ENCODE peak calls at places on chromosomes 1 and 21, in six cellular contexts. One of them, this sample, is unnamed.

GRCh38 chr1:234214129-234214910 is 158.9 kb upstream of the COA6 start:
- DNase-seq in ovary: no peak
- DNase-seq in RWPE1: peak
- DNase-seq in heart right ventricle: no peak
- DNase-seq in fibroblast of lung: peak
- DNase-seq in dorsolateral prefrontal cortex: peak
- DNase-seq in this sample: peak

GRCh38 chr1:50735443-50735842 is 224.6 kb downstream of the FAF1 start:
- DNase-seq in ovary: no peak
- DNase-seq in RWPE1: peak
- DNase-seq in heart right ventricle: no peak
- DNase-seq in fibroblast of lung: peak
- DNase-seq in dorsolateral prefrontal cortex: no peak
- DNase-seq in this sample: no peak

GRCh38 chr1:2925291-2925690 is 96.0 kb upstream of the ACTRT2 start:
- DNase-seq in ovary: no peak
- DNase-seq in RWPE1: no peak
- DNase-seq in heart right ventricle: no peak
- DNase-seq in fibroblast of lung: no peak
- DNase-seq in dorsolateral prefrontal cortex: no peak
- DNase-seq in this sample: no peak

GRCh38 chr21:16308269-16308668 is 578.5 kb downstream of the USP25 start:
- DNase-seq in ovary: no peak
- DNase-seq in RWPE1: no peak
- DNase-seq in heart right ventricle: no peak
- DNase-seq in fibroblast of lung: peak
- DNase-seq in dorsolateral prefrontal cortex: no peak
- DNase-seq in this sample: no peak

GRCh38 chr1:86914998-86915736 is 732 bp downstream of the HS2ST1 start:
- DNase-seq in ovary: peak
- DNase-seq in RWPE1: peak
- DNase-seq in heart right ventricle: peak
- DNase-seq in fibroblast of lung: peak
- DNase-seq in dorsolateral prefrontal cortex: peak
- DNase-seq in this sample: peak

GRCh38 chr1:41743361-41743760 is 175.4 kb downstream of the HIVEP3 start:
- DNase-seq in ovary: no peak
- DNase-seq in RWPE1: no peak
- DNase-seq in heart right ventricle: no peak
- DNase-seq in fibroblast of lung: peak
- DNase-seq in dorsolateral prefrontal cortex: no peak
- DNase-seq in this sample: no peak

GRCh38 chr1:17045623-17046022 is 8.2 kb downstream of the SDHB start:
- DNase-seq in ovary: no peak
- DNase-seq in RWPE1: no peak
- DNase-seq in heart right ventricle: no peak
- DNase-seq in fibroblast of lung: no peak
- DNase-seq in dorsolateral prefrontal cortex: no peak
- DNase-seq in this sample: no peak

GRCh38 chr21:39867198-39867650 is at the start of gene PCP4:
- DNase-seq in ovary: peak
- DNase-seq in RWPE1: peak
- DNase-seq in heart right ventricle: peak
- DNase-seq in fibroblast of lung: peak
- DNase-seq in dorsolateral prefrontal cortex: peak
- DNase-seq in this sample: peak

GRCh38 chr1:30680429-30680828 is 43.0 kb downstream of the MATN1 start:
- DNase-seq in ovary: peak
- DNase-seq in RWPE1: no peak
- DNase-seq in heart right ventricle: no peak
- DNase-seq in fibroblast of lung: no peak
- DNase-seq in dorsolateral prefrontal cortex: peak
- DNase-seq in this sample: no peak

GRCh38 chr21:31780944-31781343 is 49.0 kb upstream of the SCAF4 start:
- DNase-seq in ovary: no peak
- DNase-seq in RWPE1: peak
- DNase-seq in heart right ventricle: no peak
- DNase-seq in fibroblast of lung: no peak
- DNase-seq in dorsolateral prefrontal cortex: no peak
- DNase-seq in this sample: no peak

GRCh38 chr1:182917386-182917785 is 35.6 kb downstream of the SHCBP1L start:
- DNase-seq in ovary: no peak
- DNase-seq in RWPE1: no peak
- DNase-seq in heart right ventricle: no peak
- DNase-seq in fibroblast of lung: peak
- DNase-seq in dorsolateral prefrontal cortex: no peak
- DNase-seq in this sample: no peak

GRCh38 chr1:205456868-205457724 is 1.3 kb upstream of the BLACAT1 start:
- DNase-seq in ovary: no peak
- DNase-seq in RWPE1: no peak
- DNase-seq in heart right ventricle: no peak
- DNase-seq in fibroblast of lung: no peak
- DNase-seq in dorsolateral prefrontal cortex: no peak
- DNase-seq in this sample: peak

GRCh38 chr1:41623736-41624135 is 139.3 kb upstream of the EDN2 start:
- DNase-seq in ovary: no peak
- DNase-seq in RWPE1: no peak
- DNase-seq in heart right ventricle: no peak
- DNase-seq in fibroblast of lung: no peak
- DNase-seq in dorsolateral prefrontal cortex: no peak
- DNase-seq in this sample: no peak

GRCh38 chr1:107357381-107357780 is 216.5 kb downstream of the NTNG1 start:
- DNase-seq in ovary: no peak
- DNase-seq in RWPE1: no peak
- DNase-seq in heart right ventricle: no peak
- DNase-seq in fibroblast of lung: peak
- DNase-seq in dorsolateral prefrontal cortex: no peak
- DNase-seq in this sample: no peak

GRCh38 chr1:44305962-44306422 is 49.1 kb downstream of the ERI3 start:
- DNase-seq in ovary: no peak
- DNase-seq in RWPE1: no peak
- DNase-seq in heart right ventricle: no peak
- DNase-seq in fibroblast of lung: no peak
- DNase-seq in dorsolateral prefrontal cortex: no peak
- DNase-seq in this sample: no peak

GRCh38 chr1:84430519-84430918 is 32.2 kb downstream of the DNASE2B start:
- DNase-seq in ovary: no peak
- DNase-seq in RWPE1: no peak
- DNase-seq in heart right ventricle: no peak
- DNase-seq in fibroblast of lung: no peak
- DNase-seq in dorsolateral prefrontal cortex: no peak
- DNase-seq in this sample: no peak

GRCh38 chr1:93904228-93904627 is 5.0 kb downstream of the GCLM start:
- DNase-seq in ovary: no peak
- DNase-seq in RWPE1: no peak
- DNase-seq in heart right ventricle: no peak
- DNase-seq in fibroblast of lung: peak
- DNase-seq in dorsolateral prefrontal cortex: no peak
- DNase-seq in this sample: no peak

GRCh38 chr1:156963621-156964020 is 43.2 kb downstream of the LRRC71 start:
- DNase-seq in ovary: no peak
- DNase-seq in RWPE1: no peak
- DNase-seq in heart right ventricle: no peak
- DNase-seq in fibroblast of lung: no peak
- DNase-seq in dorsolateral prefrontal cortex: no peak
- DNase-seq in this sample: no peak

GRCh38 chr1:229857585-229857984 is 209.5 kb upstream of the GALNT2 start:
- DNase-seq in ovary: no peak
- DNase-seq in RWPE1: no peak
- DNase-seq in heart right ventricle: no peak
- DNase-seq in fibroblast of lung: peak
- DNase-seq in dorsolateral prefrontal cortex: no peak
- DNase-seq in this sample: no peak

GRCh38 chr1:242425232-242425631 is 99.3 kb downstream of the PLD5 start:
- DNase-seq in ovary: no peak
- DNase-seq in RWPE1: no peak
- DNase-seq in heart right ventricle: no peak
- DNase-seq in fibroblast of lung: no peak
- DNase-seq in dorsolateral prefrontal cortex: no peak
- DNase-seq in this sample: no peak

GRCh38 chr1:47390843-47391242 is 25.2 kb upstream of the FOXE3 start:
- DNase-seq in ovary: no peak
- DNase-seq in RWPE1: no peak
- DNase-seq in heart right ventricle: no peak
- DNase-seq in fibroblast of lung: no peak
- DNase-seq in dorsolateral prefrontal cortex: no peak
- DNase-seq in this sample: no peak

GRCh38 chr1:246146811-246147210 is 360.3 kb downstream of the SMYD3 start:
- DNase-seq in ovary: no peak
- DNase-seq in RWPE1: no peak
- DNase-seq in heart right ventricle: no peak
- DNase-seq in fibroblast of lung: no peak
- DNase-seq in dorsolateral prefrontal cortex: no peak
- DNase-seq in this sample: no peak

GRCh38 chr1:50271968-50272578 is 151.2 kb downstream of the DMRTA2 start:
- DNase-seq in ovary: no peak
- DNase-seq in RWPE1: peak
- DNase-seq in heart right ventricle: peak
- DNase-seq in fibroblast of lung: no peak
- DNase-seq in dorsolateral prefrontal cortex: peak
- DNase-seq in this sample: peak

GRCh38 chr1:184866991-184867788 is 107.1 kb downstream of the NIBAN1 start:
- DNase-seq in ovary: no peak
- DNase-seq in RWPE1: peak
- DNase-seq in heart right ventricle: no peak
- DNase-seq in fibroblast of lung: peak
- DNase-seq in dorsolateral prefrontal cortex: no peak
- DNase-seq in this sample: peak

GRCh38 chr1:201116091-201116490 is 3.9 kb upstream of the CACNA1S start:
- DNase-seq in ovary: no peak
- DNase-seq in RWPE1: no peak
- DNase-seq in heart right ventricle: no peak
- DNase-seq in fibroblast of lung: no peak
- DNase-seq in dorsolateral prefrontal cortex: no peak
- DNase-seq in this sample: no peak

GRCh38 chr1:27296773-27297214 is 25.2 kb upstream of the TMEM222 start:
- DNase-seq in ovary: peak
- DNase-seq in RWPE1: peak
- DNase-seq in heart right ventricle: peak
- DNase-seq in fibroblast of lung: peak
- DNase-seq in dorsolateral prefrontal cortex: peak
- DNase-seq in this sample: peak

GRCh38 chr1:198560093-198560638 is 19.7 kb upstream of the ATP6V1G3 start:
- DNase-seq in ovary: no peak
- DNase-seq in RWPE1: no peak
- DNase-seq in heart right ventricle: no peak
- DNase-seq in fibroblast of lung: peak
- DNase-seq in dorsolateral prefrontal cortex: no peak
- DNase-seq in this sample: peak

DNA sequence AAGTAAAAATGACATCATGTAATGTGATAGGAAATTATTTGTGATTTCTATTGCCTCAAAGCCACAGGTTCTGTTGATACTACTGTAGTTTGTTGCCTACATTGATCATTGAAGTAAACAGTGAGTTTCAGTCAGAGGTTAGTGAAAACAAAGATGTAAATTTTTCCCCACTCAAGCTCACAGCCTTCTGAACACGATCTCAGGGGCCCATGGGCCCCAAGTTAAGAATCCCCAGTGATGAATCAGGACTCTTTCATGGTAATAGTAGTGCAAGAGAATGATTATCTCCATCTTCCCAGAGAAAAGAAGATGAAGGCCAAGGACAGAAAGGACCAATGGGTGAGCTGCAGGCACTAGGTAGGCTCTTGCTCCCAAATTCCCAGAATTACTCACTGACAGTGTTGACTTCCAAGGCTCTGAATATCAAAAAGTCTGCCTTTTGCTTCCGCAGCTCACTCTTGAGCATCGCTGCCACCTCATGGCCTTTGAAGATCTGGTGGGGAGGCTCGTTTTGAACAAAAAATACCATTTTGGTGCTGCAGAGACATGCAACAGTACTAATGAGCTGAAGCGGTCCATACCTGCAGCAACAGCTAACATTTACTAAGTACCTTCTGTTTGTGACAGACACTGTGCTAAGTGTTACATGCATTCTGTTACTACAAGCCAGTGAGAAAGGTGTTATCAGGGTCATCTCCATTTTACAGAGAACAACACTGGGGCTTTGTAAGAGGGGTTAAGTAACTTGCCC is 113.3 kb downstream of the KIAA0319L start:
- DNase-seq in ovary: no peak
- DNase-seq in RWPE1: no peak
- DNase-seq in heart right ventricle: no peak
- DNase-seq in fibroblast of lung: no peak
- DNase-seq in dorsolateral prefrontal cortex: no peak
- DNase-seq in this sample: no peak
- TF ChIP-seq CTCF in ovary: no peak
- TF ChIP-seq CTCF in RWPE1: no peak
- TF ChIP-seq CTCF in heart right ventricle: no peak
- TF ChIP-seq CTCF in fibroblast of lung: peak
- TF ChIP-seq CTCF in dorsolateral prefrontal cortex: no peak
- TF ChIP-seq CTCF in this sample: no peak

GRCh38 chr21:25607812-25608737 is 794 bp upstream of the MRPL39 start:
- DNase-seq in ovary: peak
- DNase-seq in RWPE1: peak
- DNase-seq in heart right ventricle: peak
- DNase-seq in fibroblast of lung: peak
- DNase-seq in dorsolateral prefrontal cortex: peak
- DNase-seq in this sample: peak
- TF ChIP-seq CTCF in ovary: peak
- TF ChIP-seq CTCF in RWPE1: peak
- TF ChIP-seq CTCF in heart right ventricle: peak
- TF ChIP-seq CTCF in fibroblast of lung: peak
- TF ChIP-seq CTCF in dorsolateral prefrontal cortex: peak
- TF ChIP-seq CTCF in this sample: peak

DNA sequence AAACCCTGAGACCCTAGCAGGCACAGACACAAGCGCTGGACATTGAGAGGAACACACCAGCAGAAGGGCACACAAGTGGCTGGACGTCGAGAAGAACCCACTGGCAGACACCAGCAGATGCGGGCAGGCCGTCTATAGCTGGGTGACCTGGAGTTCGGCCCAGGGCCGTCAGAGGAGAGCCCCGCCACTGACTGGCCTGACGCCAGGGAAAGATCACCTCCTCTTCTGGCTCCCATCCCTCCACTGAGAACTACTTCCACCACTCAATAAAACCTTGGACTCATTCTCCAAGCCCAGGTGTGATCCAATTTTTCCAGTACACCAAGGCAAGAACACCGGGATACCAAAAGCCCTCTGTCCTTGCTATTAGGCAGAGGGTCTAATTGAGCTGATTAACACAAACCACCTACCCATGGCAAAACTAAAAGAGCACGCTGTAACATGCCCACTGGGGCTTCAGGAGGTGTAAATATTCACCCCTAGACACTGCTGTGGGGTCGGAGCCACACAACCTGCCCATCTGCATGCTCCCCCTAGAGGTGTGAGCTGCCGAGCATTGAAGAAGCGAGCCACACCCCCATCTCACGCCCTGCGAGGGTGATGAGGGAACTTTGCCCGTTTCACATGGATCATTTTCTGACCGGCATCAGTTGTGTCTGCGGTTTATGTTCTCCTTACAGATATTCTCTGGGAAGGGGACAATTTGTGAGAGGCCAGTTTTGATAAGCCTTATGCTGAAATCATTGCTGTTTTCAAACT is 104.8 kb downstream of the HLX start:
- DNase-seq in ovary: no peak
- DNase-seq in RWPE1: no peak
- DNase-seq in heart right ventricle: no peak
- DNase-seq in fibroblast of lung: no peak
- DNase-seq in dorsolateral prefrontal cortex: no peak
- DNase-seq in this sample: peak
- TF ChIP-seq CTCF in ovary: no peak
- TF ChIP-seq CTCF in RWPE1: no peak
- TF ChIP-seq CTCF in heart right ventricle: no peak
- TF ChIP-seq CTCF in fibroblast of lung: peak
- TF ChIP-seq CTCF in dorsolateral prefrontal cortex: no peak
- TF ChIP-seq CTCF in this sample: no peak

GRCh38 chr1:240888039-240888786 is 276.3 kb upstream of the GREM2 start:
- DNase-seq in ovary: no peak
- DNase-seq in RWPE1: peak
- DNase-seq in heart right ventricle: no peak
- DNase-seq in fibroblast of lung: peak
- DNase-seq in dorsolateral prefrontal cortex: no peak
- DNase-seq in this sample: peak
- TF ChIP-seq CTCF in ovary: no peak
- TF ChIP-seq CTCF in RWPE1: peak
- TF ChIP-seq CTCF in heart right ventricle: peak
- TF ChIP-seq CTCF in fibroblast of lung: peak
- TF ChIP-seq CTCF in dorsolateral prefrontal cortex: peak
- TF ChIP-seq CTCF in this sample: peak